ENCODE peak calls at places on chromosomes 11 and 22, in ten cellular contexts. One of them, this sample, is unnamed.

GRCh38 chr11:64516226-64516625 is 74.8 kb upstream of the SLC22A12 start:
- DNase-seq in astrocyte of the hippocampus: no peak
- DNase-seq in left cardiac atrium: no peak
- DNase-seq in PC-3: no peak
- DNase-seq in stimulated activated CD4-positive, alpha-beta T cell treated with anti-CD3 and anti-CD28 coated beads, Interleukin-15, amount 100 ng/mL, for 24 hours: peak
- DNase-seq in NCI-H2171 treated with DMSO at 0.1 percent for 48 hours: no peak
- DNase-seq in globus pallidus: no peak
- DNase-seq in A673: no peak
- DNase-seq in Ammon's horn: no peak
- DNase-seq in effector CD4-positive, alpha-beta T cell: no peak
- DNase-seq in this sample: peak

GRCh38 chr11:73186294-73186850 is 31.7 kb upstream of the P2RY2 start:
- DNase-seq in PC-3: no peak
- DNase-seq in stimulated activated CD4-positive, alpha-beta T cell treated with anti-CD3 and anti-CD28 coated beads, Interleukin-15, amount 100 ng/mL, for 24 hours: no peak
- DNase-seq in effector CD4-positive, alpha-beta T cell: no peak
- DNase-seq in A673: no peak
- DNase-seq in globus pallidus: no peak
- DNase-seq in Ammon's horn: no peak
- DNase-seq in left cardiac atrium: no peak
- DNase-seq in astrocyte of the hippocampus: no peak
- DNase-seq in NCI-H2171 treated with DMSO at 0.1 percent for 48 hours: peak
- DNase-seq in this sample: no peak

GRCh38 chr22:32603651-32604540 is 129.3 kb downstream of the FBXO7 start:
- DNase-seq in stimulated activated CD4-positive, alpha-beta T cell treated with anti-CD3 and anti-CD28 coated beads, Interleukin-15, amount 100 ng/mL, for 24 hours: no peak
- DNase-seq in NCI-H2171 treated with DMSO at 0.1 percent for 48 hours: no peak
- DNase-seq in left cardiac atrium: no peak
- DNase-seq in Ammon's horn: no peak
- DNase-seq in effector CD4-positive, alpha-beta T cell: no peak
- DNase-seq in astrocyte of the hippocampus: no peak
- DNase-seq in A673: no peak
- DNase-seq in PC-3: no peak
- DNase-seq in globus pallidus: no peak
- DNase-seq in this sample: no peak

GRCh38 chr11:120281161-120281795 is 41.3 kb downstream of the POU2F3 start:
- DNase-seq in Ammon's horn: no peak
- DNase-seq in left cardiac atrium: peak
- DNase-seq in A673: peak
- DNase-seq in effector CD4-positive, alpha-beta T cell: no peak
- DNase-seq in NCI-H2171 treated with DMSO at 0.1 percent for 48 hours: no peak
- DNase-seq in astrocyte of the hippocampus: no peak
- DNase-seq in stimulated activated CD4-positive, alpha-beta T cell treated with anti-CD3 and anti-CD28 coated beads, Interleukin-15, amount 100 ng/mL, for 24 hours: no peak
- DNase-seq in PC-3: no peak
- DNase-seq in globus pallidus: no peak
- DNase-seq in this sample: no peak

GRCh38 chr11:130738618-130739017 is 177.7 kb downstream of the SNX19 start:
- DNase-seq in left cardiac atrium: no peak
- DNase-seq in stimulated activated CD4-positive, alpha-beta T cell treated with anti-CD3 and anti-CD28 coated beads, Interleukin-15, amount 100 ng/mL, for 24 hours: no peak
- DNase-seq in A673: no peak
- DNase-seq in effector CD4-positive, alpha-beta T cell: no peak
- DNase-seq in Ammon's horn: no peak
- DNase-seq in globus pallidus: no peak
- DNase-seq in astrocyte of the hippocampus: peak
- DNase-seq in PC-3: peak
- DNase-seq in NCI-H2171 treated with DMSO at 0.1 percent for 48 hours: no peak
- DNase-seq in this sample: no peak

GRCh38 chr11:75337195-75337654 is 14.2 kb downstream of the ARRB1 start:
- DNase-seq in PC-3: peak
- DNase-seq in NCI-H2171 treated with DMSO at 0.1 percent for 48 hours: no peak
- DNase-seq in Ammon's horn: no peak
- DNase-seq in effector CD4-positive, alpha-beta T cell: no peak
- DNase-seq in globus pallidus: no peak
- DNase-seq in A673: peak
- DNase-seq in stimulated activated CD4-positive, alpha-beta T cell treated with anti-CD3 and anti-CD28 coated beads, Interleukin-15, amount 100 ng/mL, for 24 hours: no peak
- DNase-seq in astrocyte of the hippocampus: no peak
- DNase-seq in left cardiac atrium: peak
- DNase-seq in this sample: peak

GRCh38 chr11:61959026-61959608 is 8.3 kb downstream of the FTH1 start:
- DNase-seq in Ammon's horn: no peak
- DNase-seq in astrocyte of the hippocampus: no peak
- DNase-seq in effector CD4-positive, alpha-beta T cell: no peak
- DNase-seq in stimulated activated CD4-positive, alpha-beta T cell treated with anti-CD3 and anti-CD28 coated beads, Interleukin-15, amount 100 ng/mL, for 24 hours: no peak
- DNase-seq in globus pallidus: no peak
- DNase-seq in PC-3: peak
- DNase-seq in A673: no peak
- DNase-seq in left cardiac atrium: no peak
- DNase-seq in NCI-H2171 treated with DMSO at 0.1 percent for 48 hours: no peak
- DNase-seq in this sample: peak

GRCh38 chr11:119316017-119316728 is 757 bp downstream of the MCAM start:
- DNase-seq in astrocyte of the hippocampus: peak
- DNase-seq in PC-3: peak
- DNase-seq in globus pallidus: peak
- DNase-seq in NCI-H2171 treated with DMSO at 0.1 percent for 48 hours: peak
- DNase-seq in stimulated activated CD4-positive, alpha-beta T cell treated with anti-CD3 and anti-CD28 coated beads, Interleukin-15, amount 100 ng/mL, for 24 hours: no peak
- DNase-seq in left cardiac atrium: peak
- DNase-seq in A673: peak
- DNase-seq in effector CD4-positive, alpha-beta T cell: no peak
- DNase-seq in Ammon's horn: peak
- DNase-seq in this sample: no peak

GRCh38 chr11:76802151-76802550 is 19.0 kb downstream of the TSKU start:
- DNase-seq in NCI-H2171 treated with DMSO at 0.1 percent for 48 hours: no peak
- DNase-seq in A673: no peak
- DNase-seq in astrocyte of the hippocampus: no peak
- DNase-seq in left cardiac atrium: no peak
- DNase-seq in globus pallidus: no peak
- DNase-seq in PC-3: no peak
- DNase-seq in Ammon's horn: no peak
- DNase-seq in stimulated activated CD4-positive, alpha-beta T cell treated with anti-CD3 and anti-CD28 coated beads, Interleukin-15, amount 100 ng/mL, for 24 hours: no peak
- DNase-seq in effector CD4-positive, alpha-beta T cell: no peak
- DNase-seq in this sample: no peak

GRCh38 chr11:83895516-83895915 is 609.3 kb upstream of the CCDC90B start:
- DNase-seq in astrocyte of the hippocampus: peak
- DNase-seq in effector CD4-positive, alpha-beta T cell: no peak
- DNase-seq in left cardiac atrium: no peak
- DNase-seq in globus pallidus: no peak
- DNase-seq in Ammon's horn: no peak
- DNase-seq in stimulated activated CD4-positive, alpha-beta T cell treated with anti-CD3 and anti-CD28 coated beads, Interleukin-15, amount 100 ng/mL, for 24 hours: no peak
- DNase-seq in NCI-H2171 treated with DMSO at 0.1 percent for 48 hours: no peak
- DNase-seq in PC-3: no peak
- DNase-seq in A673: peak
- DNase-seq in this sample: no peak

GRCh38 chr11:67301951-67302516 is 1.3 kb upstream of the SSH3 start:
- DNase-seq in PC-3: peak
- DNase-seq in left cardiac atrium: no peak
- DNase-seq in A673: peak
- DNase-seq in stimulated activated CD4-positive, alpha-beta T cell treated with anti-CD3 and anti-CD28 coated beads, Interleukin-15, amount 100 ng/mL, for 24 hours: no peak
- DNase-seq in NCI-H2171 treated with DMSO at 0.1 percent for 48 hours: peak
- DNase-seq in Ammon's horn: peak
- DNase-seq in astrocyte of the hippocampus: peak
- DNase-seq in effector CD4-positive, alpha-beta T cell: no peak
- DNase-seq in globus pallidus: no peak
- DNase-seq in this sample: no peak

GRCh38 chr11:100619484-100619883 is 67.6 kb upstream of the ARHGAP42 start:
- DNase-seq in stimulated activated CD4-positive, alpha-beta T cell treated with anti-CD3 and anti-CD28 coated beads, Interleukin-15, amount 100 ng/mL, for 24 hours: no peak
- DNase-seq in PC-3: peak
- DNase-seq in left cardiac atrium: no peak
- DNase-seq in Ammon's horn: no peak
- DNase-seq in globus pallidus: no peak
- DNase-seq in astrocyte of the hippocampus: no peak
- DNase-seq in A673: peak
- DNase-seq in NCI-H2171 treated with DMSO at 0.1 percent for 48 hours: no peak
- DNase-seq in effector CD4-positive, alpha-beta T cell: no peak
- DNase-seq in this sample: no peak

GRCh38 chr11:64572143-64572542 is 18.9 kb upstream of the SLC22A12 start:
- DNase-seq in effector CD4-positive, alpha-beta T cell: no peak
- DNase-seq in astrocyte of the hippocampus: no peak
- DNase-seq in NCI-H2171 treated with DMSO at 0.1 percent for 48 hours: no peak
- DNase-seq in Ammon's horn: no peak
- DNase-seq in stimulated activated CD4-positive, alpha-beta T cell treated with anti-CD3 and anti-CD28 coated beads, Interleukin-15, amount 100 ng/mL, for 24 hours: no peak
- DNase-seq in globus pallidus: no peak
- DNase-seq in left cardiac atrium: no peak
- DNase-seq in A673: no peak
- DNase-seq in PC-3: no peak
- DNase-seq in this sample: no peak

GRCh38 chr22:36335621-36336020 is 52.1 kb downstream of the MYH9 start:
- DNase-seq in NCI-H2171 treated with DMSO at 0.1 percent for 48 hours: peak
- DNase-seq in PC-3: no peak
- DNase-seq in astrocyte of the hippocampus: no peak
- DNase-seq in stimulated activated CD4-positive, alpha-beta T cell treated with anti-CD3 and anti-CD28 coated beads, Interleukin-15, amount 100 ng/mL, for 24 hours: no peak
- DNase-seq in left cardiac atrium: no peak
- DNase-seq in A673: no peak
- DNase-seq in Ammon's horn: no peak
- DNase-seq in effector CD4-positive, alpha-beta T cell: no peak
- DNase-seq in globus pallidus: no peak
- DNase-seq in this sample: no peak

GRCh38 chr11:120710354-120711187 is 199.0 kb downstream of the GRIK4 start:
- DNase-seq in A673: peak
- DNase-seq in Ammon's horn: peak
- DNase-seq in left cardiac atrium: peak
- DNase-seq in stimulated activated CD4-positive, alpha-beta T cell treated with anti-CD3 and anti-CD28 coated beads, Interleukin-15, amount 100 ng/mL, for 24 hours: no peak
- DNase-seq in effector CD4-positive, alpha-beta T cell: no peak
- DNase-seq in PC-3: peak
- DNase-seq in NCI-H2171 treated with DMSO at 0.1 percent for 48 hours: no peak
- DNase-seq in astrocyte of the hippocampus: peak
- DNase-seq in globus pallidus: peak
- DNase-seq in this sample: no peak

GRCh38 chr11:120135838-120136237 is 2.1 kb downstream of the TRIM29 start:
- DNase-seq in stimulated activated CD4-positive, alpha-beta T cell treated with anti-CD3 and anti-CD28 coated beads, Interleukin-15, amount 100 ng/mL, for 24 hours: no peak
- DNase-seq in PC-3: no peak
- DNase-seq in effector CD4-positive, alpha-beta T cell: no peak
- DNase-seq in A673: no peak
- DNase-seq in left cardiac atrium: no peak
- DNase-seq in astrocyte of the hippocampus: no peak
- DNase-seq in globus pallidus: no peak
- DNase-seq in NCI-H2171 treated with DMSO at 0.1 percent for 48 hours: no peak
- DNase-seq in Ammon's horn: no peak
- DNase-seq in this sample: no peak

GRCh38 chr11:33444835-33445594 is 187.8 kb downstream of the HIPK3 start:
- DNase-seq in A673: no peak
- DNase-seq in stimulated activated CD4-positive, alpha-beta T cell treated with anti-CD3 and anti-CD28 coated beads, Interleukin-15, amount 100 ng/mL, for 24 hours: no peak
- DNase-seq in globus pallidus: no peak
- DNase-seq in NCI-H2171 treated with DMSO at 0.1 percent for 48 hours: no peak
- DNase-seq in left cardiac atrium: no peak
- DNase-seq in effector CD4-positive, alpha-beta T cell: no peak
- DNase-seq in Ammon's horn: peak
- DNase-seq in PC-3: no peak
- DNase-seq in astrocyte of the hippocampus: peak
- DNase-seq in this sample: no peak

GRCh38 chr11:76193219-76193618 is 13.1 kb downstream of the WNT11 start:
- DNase-seq in effector CD4-positive, alpha-beta T cell: no peak
- DNase-seq in Ammon's horn: no peak
- DNase-seq in PC-3: no peak
- DNase-seq in astrocyte of the hippocampus: no peak
- DNase-seq in stimulated activated CD4-positive, alpha-beta T cell treated with anti-CD3 and anti-CD28 coated beads, Interleukin-15, amount 100 ng/mL, for 24 hours: no peak
- DNase-seq in A673: no peak
- DNase-seq in left cardiac atrium: no peak
- DNase-seq in globus pallidus: no peak
- DNase-seq in NCI-H2171 treated with DMSO at 0.1 percent for 48 hours: no peak
- DNase-seq in this sample: no peak

This sample was measured in erythroblast.